ENCODE peak calls at places on chromosomes 7 and 10, in four cellular contexts. P, E, N and F are unnamed samples. For H3K36me3 and H3K27me3, the result is how much of the 10 kb centered on the place peaks cover.

GRCh38 chr10:122821808-122822207 is 23.8 kb downstream of the CUZD1 start:
- DNase-seq in N (no peak), P (no peak), E (no peak), F (no peak)

GRCh38 chr7:107075863-107076574 is 31.5 kb downstream of the PRKAR2B start:
- DNase-seq in E (no peak), P (no peak), N (no peak), F (no peak)

GRCh38 chr7:157502701-157503111 is 165.9 kb downstream of the DNAJB6 start:
- DNase-seq in N (no peak), E (no peak), P (no peak), F (no peak)

GRCh38 chr7:126957443-126957842 is 295.3 kb downstream of the GRM8 start:
- DNase-seq in E (no peak), P (no peak), N (no peak), F (no peak)

GRCh38 chr10:62491597-62491996 is 117.4 kb downstream of the ZNF365 start:
- DNase-seq in N (no peak), E (no peak), P (no peak), F (no peak)

GRCh38 chr7:44283381-44284211 is 41.8 kb downstream of the CAMK2B start:
- DNase-seq in P (no peak), E (peak), N (no peak), F (no peak)

GRCh38 chr7:152636436-152636835 is 39.5 kb downstream of the XRCC2 start:
- DNase-seq in P (no peak), E (no peak), N (no peak), F (no peak)

GRCh38 chr10:76352300-76352699 is 920.9 kb downstream of the LRMDA start:
- DNase-seq in E (no peak), N (no peak), P (no peak), F (peak)

GRCh38 chr10:8400151-8400550 is 345.7 kb downstream of the GATA3 start:
- DNase-seq in P (no peak), E (no peak), N (no peak), F (no peak)

GRCh38 chr10:23310443-23310842 is 34.2 kb downstream of the C10orf67 start:
- DNase-seq in N (no peak), P (no peak), E (no peak), F (no peak)

GRCh38 chr10:11152801-11153200 is 135.1 kb downstream of the CELF2 start:
- DNase-seq in E (no peak), P (no peak), N (no peak), F (no peak)

GRCh38 chr7:55177589-55178261 is 158.9 kb downstream of the EGFR start:
- DNase-seq in N (no peak), P (no peak), E (no peak), F (no peak)

GRCh38 chr7:157432957-157433576 is 96.3 kb downstream of the DNAJB6 start:
- DNase-seq in N (peak), P (no peak), E (peak), F (no peak)

GRCh38 chr10:76973515-76974289 is 663.9 kb downstream of the KCNMA1 start:
- DNase-seq in E (no peak), P (no peak), N (no peak), F (peak)

GRCh38 chr10:2925631-2926030 is 141.7 kb upstream of the PFKP start:
- DNase-seq in E (peak), N (no peak), P (peak), F (peak)

GRCh38 chr10:23556727-23557440 is 118.0 kb downstream of the OTUD1 start:
- DNase-seq in P (no peak), E (no peak), N (no peak), F (no peak)

GRCh38 chr7:74033372-74034311 is 5.7 kb downstream of the ELN start:
- DNase-seq in N (no peak), P (peak), E (peak), F (no peak)

GRCh38 chr7:128323489-128324362 is 20.0 kb downstream of the RBM28 start:
- DNase-seq in N (no peak), P (no peak), E (no peak), F (no peak)

GRCh38 chr10:128723631-128724205 is 597.5 kb upstream of the MKI67 start:
- DNase-seq in N (peak), E (no peak), P (no peak), F (no peak)

GRCh38 chr7:143355450-143356385 is 6.8 kb downstream of the FAM131B start:
- DNase-seq in N (no peak), P (no peak), E (no peak), F (no peak)

GRCh38 chr10:69051710-69052487 is 36.0 kb upstream of the SRGN start:
- DNase-seq in N (no peak), E (peak), P (no peak), F (no peak)

GRCh38 chr10:24894728-24895127 is 57.7 kb downstream of the PRTFDC1 start:
- DNase-seq in N (no peak), E (no peak), P (no peak), F (no peak)

GRCh38 chr10:132836832-132837540 is 51.0 kb upstream of the NKX6-2 start:
- DNase-seq in P (no peak), E (no peak), N (peak), F (no peak)

GRCh38 chr10:116356833-116357232 is 32.6 kb downstream of the CCDC172 start:
- DNase-seq in N (no peak), E (no peak), P (no peak), F (no peak)

GRCh38 chr7:134289423-134289822 is 27.3 kb downstream of the SLC35B4 start:
- DNase-seq in N (no peak), P (no peak), E (no peak), F (peak)

GRCh38 chr7:76234931-76235441 is 33.3 kb downstream of the SRRM3 start:
- DNase-seq in N (no peak), P (peak), E (peak), F (peak)

DNA sequence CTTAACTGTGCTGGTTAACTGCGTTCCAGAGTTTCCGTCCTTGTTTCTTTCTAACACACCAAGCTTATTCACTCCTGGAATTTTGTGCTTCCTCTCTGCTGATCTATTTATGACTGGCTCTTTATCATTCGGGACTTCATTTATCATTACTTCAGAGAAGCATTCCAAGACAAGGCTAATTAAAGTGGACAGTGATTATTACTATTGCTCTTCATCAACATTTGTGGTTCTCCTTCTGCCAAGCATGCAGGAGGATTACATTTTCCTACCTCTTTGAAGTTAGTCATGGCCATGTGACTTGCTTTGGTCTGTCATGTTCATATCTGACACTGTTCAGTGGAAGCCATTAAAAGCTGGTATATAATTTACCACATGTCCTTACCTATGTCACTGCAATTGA is 172.4 kb upstream of the AGR3 start:
- DNase-seq in N (no peak), E (no peak), P (no peak), F (no peak)
- H3K36me3 ChIP-seq in N (under half), E (under half), P (under half), F (under half)

GRCh38 chr10:1738950-1739349 is 1.6 kb upstream of the ADARB2 start:
- DNase-seq in E (no peak), N (no peak), P (no peak), F (no peak)
- H3K27me3 ChIP-seq in E (half or more), N (under half), P (under half), F (half or more)

GRCh38 chr7:102418603-102419002 is 14.8 kb upstream of the ORAI2 start:
- DNase-seq in N (no peak), P (no peak), E (no peak), F (no peak)
- H3K36me3 ChIP-seq in N (under half), P (under half), E (half or more), F (under half)

GRCh38 chr7:155797262-155798250 is 14.7 kb downstream of the SHH start:
- DNase-seq in E (no peak), P (no peak), N (no peak), F (no peak)
- H3K27me3 ChIP-seq in E (half or more), P (under half), N (under half), F (under half)

GRCh38 chr10:72219229-72219814 is 3.2 kb upstream of the ASCC1 start:
- DNase-seq in P (no peak), N (no peak), E (no peak), F (no peak)
- H3K36me3 ChIP-seq in P (under half), N (under half), E (under half), F (under half)

GRCh38 chr10:71962915-71963314 is 1.3 kb upstream of the CHST3 start:
- DNase-seq in P (no peak), E (no peak), N (no peak), F (no peak)

GRCh38 chr10:71952745-71953144 is 11.4 kb upstream of the CHST3 start:
- DNase-seq in P (no peak), N (no peak), E (no peak), F (no peak)

GRCh38 chr10:71961831-71962230 is 2.4 kb upstream of the CHST3 start:
- DNase-seq in N (no peak), P (no peak), E (no peak), F (no peak)

GRCh38 chr10:71959526-71959925 is 4.7 kb upstream of the CHST3 start:
- DNase-seq in P (no peak), N (no peak), E (no peak), F (no peak)

GRCh38 chr10:71957546-71958275 is 6.5 kb upstream of the CHST3 start:
- DNase-seq in N (no peak), P (no peak), E (no peak), F (no peak)
- H3K27me3 ChIP-seq in N (under half), P (under half), E (under half), F (under half)

GRCh38 chr7:98957766-98958165 is 79.4 kb downstream of the TRRAP start:
- DNase-seq in P (no peak), E (no peak), N (no peak), F (no peak)
- H3K36me3 ChIP-seq in P (under half), E (half or more), N (under half), F (under half)

GRCh38 chr7:155483245-155483644 is 25.3 kb downstream of the EN2 start:
- DNase-seq in P (no peak), E (no peak), N (no peak), F (no peak)
- H3K27me3 ChIP-seq in P (under half), E (under half), N (under half), F (under half)